ENCODE peak calls at places on chromosomes 5 and 9, in nine cellular contexts. K is H9, Y is esophagus squamous epithelium, T is thoracic aorta, B is glutamatergic neuron, R is mammary epithelial cell, F is HFFc6, V is heart right ventricle, H is AG10803. D is an unnamed sample.

GRCh38 chr9:8816361-8816760 is 1016.8 kb upstream of the DMAC1 start:
- DNase-seq in K (no peak), Y (no peak), T (no peak), B (no peak), R (no peak), F (no peak), V (no peak), H (no peak), D (peak)

GRCh38 chr5:34586117-34586885 is 69.8 kb upstream of the RAI14 start:
- DNase-seq in K (no peak), Y (no peak), T (no peak), B (no peak), R (peak), F (peak), V (no peak), H (peak), D (no peak)

GRCh38 chr9:14096182-14096922 is 217.6 kb downstream of the NFIB start:
- DNase-seq in K (no peak), Y (no peak), T (no peak), B (no peak), R (peak), F (no peak), V (peak), H (peak), D (no peak)

GRCh38 chr9:114465906-114466900 is 39.1 kb downstream of the WHRN start:
- DNase-seq in K (no peak), Y (no peak), T (no peak), B (no peak), R (no peak), F (no peak), V (no peak), H (no peak), D (no peak)

GRCh38 chr9:130885422-130886375 is 10.9 kb downstream of the QRFP start:
- DNase-seq in K (no peak), Y (no peak), T (no peak), B (no peak), R (peak), F (no peak), V (no peak), H (no peak), D (no peak)

GRCh38 chr5:36915653-36916052 is 39.1 kb downstream of the NIPBL start:
- DNase-seq in K (no peak), Y (no peak), T (no peak), B (no peak), R (no peak), F (no peak), V (no peak), H (peak), D (no peak)

GRCh38 chr5:142472306-142472951 is 147.6 kb upstream of the SPRY4 start:
- DNase-seq in K (no peak), Y (no peak), T (no peak), B (no peak), R (peak), F (peak), V (no peak), H (peak), D (no peak)

GRCh38 chr9:89247431-89248370 is 63.3 kb upstream of the CKS2 start:
- DNase-seq in K (peak), Y (no peak), T (no peak), B (no peak), R (peak), F (no peak), V (no peak), H (no peak), D (no peak)

GRCh38 chr9:127389391-127390242 is 7.4 kb upstream of the SLC2A8 start:
- DNase-seq in K (no peak), Y (no peak), T (no peak), B (no peak), R (no peak), F (no peak), V (no peak), H (no peak), D (no peak)

GRCh38 chr5:57700072-57700471 is 217.5 kb upstream of the ACTBL2 start:
- DNase-seq in K (no peak), Y (no peak), T (no peak), B (no peak), R (no peak), F (no peak), V (peak), H (no peak), D (no peak)

GRCh38 chr5:40270274-40270855 is 409.4 kb upstream of the PTGER4 start:
- DNase-seq in K (no peak), Y (no peak), T (no peak), B (no peak), R (no peak), F (no peak), V (no peak), H (no peak), D (no peak)

GRCh38 chr9:129933709-129934586 is 98.7 kb downstream of the USP20 start:
- DNase-seq in K (no peak), Y (no peak), T (no peak), B (no peak), R (no peak), F (peak), V (no peak), H (peak), D (no peak)

GRCh38 chr5:127664082-127664481 is 15.2 kb downstream of the CTXN3 start:
- DNase-seq in K (no peak), Y (no peak), T (no peak), B (no peak), R (no peak), F (no peak), V (no peak), H (no peak), D (no peak)

GRCh38 chr5:143337946-143338345 is 65.5 kb downstream of the NR3C1 start:
- DNase-seq in K (no peak), Y (no peak), T (no peak), B (no peak), R (no peak), F (no peak), V (no peak), H (no peak), D (no peak)

GRCh38 chr5:88250010-88250409 is 18.6 kb downstream of the TMEM161B start:
- DNase-seq in K (no peak), Y (no peak), T (no peak), B (no peak), R (no peak), F (no peak), V (no peak), H (no peak), D (no peak)

DNA sequence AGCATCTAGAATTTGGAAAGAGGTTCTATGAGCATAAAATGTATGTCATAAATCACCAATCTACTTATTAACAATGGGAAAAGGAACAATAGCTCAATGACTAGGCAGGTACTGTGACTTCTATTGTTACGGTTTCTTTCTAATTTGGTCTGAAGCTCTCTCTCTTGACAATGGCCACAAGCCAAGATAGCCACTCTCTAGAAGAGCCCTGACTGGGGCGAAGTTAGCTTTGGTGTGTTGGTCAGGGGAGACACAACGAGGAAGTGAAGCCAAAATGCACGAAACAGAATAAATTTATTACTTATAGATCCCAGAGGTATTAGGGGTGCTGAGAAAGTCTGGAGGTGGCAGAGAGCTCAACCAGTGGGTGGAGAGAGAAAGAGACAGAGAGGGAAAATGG is 9.4 kb upstream of the RAD23B start:
- DNase-seq in K (no peak), Y (no peak), T (no peak), B (no peak), R (no peak), F (no peak), V (no peak), H (no peak), D (no peak)
- TF ChIP-seq CTCF in K (no peak), Y (no peak), T (no peak), B (no peak), R (no peak), F (no peak), V (no peak), H (no peak), D (no peak)

DNA sequence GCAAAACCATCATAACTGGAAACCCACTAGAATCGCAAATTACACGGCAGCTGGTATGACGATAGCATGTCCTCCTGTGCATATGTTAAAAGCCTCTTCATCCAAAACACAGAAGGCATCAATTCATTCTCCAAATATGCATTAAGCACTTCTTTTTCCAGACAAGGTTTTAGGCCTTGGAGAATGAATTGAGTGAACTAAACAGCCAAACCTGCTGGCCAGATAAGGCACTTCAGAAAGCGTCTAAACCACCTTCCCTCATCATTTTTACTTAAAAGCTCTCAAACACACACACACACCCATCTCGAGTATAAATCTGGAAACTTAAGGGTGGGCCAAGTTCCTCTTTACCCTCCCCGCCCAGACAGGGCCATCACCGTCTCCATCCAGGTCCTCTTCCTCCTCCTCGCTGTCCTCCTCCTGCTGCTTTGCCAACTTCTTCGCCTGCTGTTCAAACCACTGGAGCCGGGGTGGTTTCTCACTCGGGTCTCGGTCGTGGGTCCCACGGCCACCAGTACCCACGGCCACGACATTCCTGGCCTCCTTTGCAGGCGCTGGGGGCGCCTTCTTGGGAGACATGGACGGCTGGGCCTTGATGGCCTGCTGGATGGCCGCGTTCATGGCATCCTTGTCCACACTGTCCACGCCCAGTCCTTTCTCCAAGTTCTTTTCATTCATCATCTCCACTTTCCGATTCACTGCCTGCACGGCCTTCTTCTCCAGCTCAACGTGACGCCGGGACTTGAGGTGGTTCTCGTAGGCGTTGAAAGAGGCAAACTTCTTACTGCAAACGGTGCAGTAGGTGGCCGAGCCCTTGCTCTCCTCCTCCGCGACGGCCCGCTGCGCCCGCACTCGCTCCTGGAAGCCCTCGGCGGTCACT is 696 bp downstream of the ZNF622 start:
- DNase-seq in K (no peak), Y (no peak), T (no peak), B (peak), R (no peak), F (no peak), V (no peak), H (no peak), D (no peak)
- TF ChIP-seq CTCF in K (no peak), Y (no peak), T (no peak), B (peak), R (no peak), F (peak), V (no peak), H (peak), D (no peak)

GRCh38 chr9:121259935-121260334 is 8.0 kb upstream of the GSN start:
- DNase-seq in K (no peak), Y (no peak), T (no peak), B (no peak), R (no peak), F (no peak), V (no peak), H (no peak), D (no peak)

GRCh38 chr9:121262450-121262849 is 5.5 kb upstream of the GSN start:
- DNase-seq in K (no peak), Y (no peak), T (no peak), B (no peak), R (no peak), F (peak), V (no peak), H (no peak), D (no peak)

GRCh38 chr9:121260457-121261106 is 7.4 kb upstream of the GSN start:
- DNase-seq in K (no peak), Y (no peak), T (no peak), B (no peak), R (no peak), F (no peak), V (no peak), H (no peak), D (no peak)

GRCh38 chr9:121261107-121261460 is 6.9 kb upstream of the GSN start:
- DNase-seq in K (peak), Y (no peak), T (no peak), B (no peak), R (no peak), F (no peak), V (no peak), H (peak), D (no peak)

DNA sequence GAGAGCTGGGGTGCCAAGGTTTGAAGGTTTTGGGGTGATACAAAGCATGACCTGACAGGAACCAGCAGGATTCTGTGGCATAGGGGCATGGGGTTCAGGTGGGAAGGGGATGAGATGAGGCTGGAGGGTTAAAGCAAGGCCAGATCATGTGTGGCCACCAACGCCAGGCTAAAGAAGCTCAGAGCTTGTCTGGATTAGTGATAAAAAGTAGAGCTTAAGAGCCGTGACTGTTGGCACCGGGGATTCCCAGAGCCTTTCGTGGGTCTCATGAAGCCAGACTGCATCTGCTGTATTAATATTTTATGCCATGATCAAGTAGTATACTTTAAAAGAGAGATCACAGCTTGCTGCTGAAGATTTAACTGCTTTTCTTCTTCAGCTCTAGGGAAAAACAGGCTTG is 8.5 kb upstream of the GSN start:
- DNase-seq in K (no peak), Y (no peak), T (no peak), B (no peak), R (no peak), F (no peak), V (no peak), H (no peak), D (no peak)
- TF ChIP-seq CTCF in K (no peak), Y (no peak), T (no peak), B (no peak), R (no peak), F (no peak), V (no peak), H (no peak), D (no peak)

DNA sequence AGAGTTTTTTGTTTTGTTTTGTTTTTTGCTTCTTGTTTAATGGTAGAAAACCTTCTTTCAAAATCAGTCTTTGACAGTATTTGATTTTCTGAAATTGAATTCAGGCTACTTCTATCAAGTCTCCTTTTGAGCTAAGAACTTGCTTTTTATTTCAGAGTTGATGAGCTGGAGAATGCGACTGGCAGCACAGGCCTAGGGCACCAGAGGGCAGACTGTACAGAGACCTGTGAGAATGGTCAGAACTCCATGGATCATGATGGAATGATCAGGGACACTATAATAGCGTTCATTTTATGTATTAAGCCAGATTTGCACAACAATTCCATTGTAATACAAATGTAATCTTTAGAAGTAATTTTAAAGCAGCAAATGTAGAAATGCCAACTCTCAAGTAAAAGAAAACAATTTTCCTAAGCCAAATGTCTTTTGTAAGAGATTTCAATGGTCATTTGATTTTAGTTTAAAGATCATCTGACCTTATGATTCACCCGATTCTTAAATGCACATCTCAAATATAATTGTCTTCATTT is 902.4 kb downstream of the NR2F1-AS1 start:
- DNase-seq in K (no peak), Y (no peak), T (no peak), B (no peak), R (no peak), F (no peak), V (no peak), H (no peak), D (no peak)
- TF ChIP-seq CTCF in K (peak), Y (no peak), T (no peak), B (no peak), R (peak), F (peak), V (no peak), H (peak), D (peak)

DNA sequence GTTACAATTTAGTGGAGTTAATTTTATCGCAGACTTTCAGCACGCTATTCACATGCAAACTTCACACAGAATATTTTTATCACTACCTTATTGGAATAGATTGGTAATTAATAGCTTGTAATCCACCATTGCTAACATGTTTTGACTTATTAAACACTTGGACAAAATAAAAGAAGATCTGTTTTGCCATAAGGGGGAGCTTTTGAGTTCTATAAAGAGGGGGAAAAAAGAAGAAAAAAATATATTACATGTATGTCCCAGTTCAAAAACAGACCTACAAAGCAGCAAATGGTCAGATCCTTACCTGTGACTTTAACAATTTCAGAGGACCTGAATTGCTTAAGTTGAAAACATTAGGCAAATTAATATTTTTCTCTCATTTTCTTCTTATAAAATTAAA is 1.2 kb upstream of the PAPPA start:
- DNase-seq in K (no peak), Y (no peak), T (no peak), B (no peak), R (peak), F (peak), V (no peak), H (peak), D (no peak)
- TF ChIP-seq CTCF in K (peak), Y (no peak), T (no peak), B (peak), R (peak), F (peak), V (peak), H (peak), D (peak)

D was measured in nephron progenitor cell.